ENCODE peak calls at places on chromosome 9, in six cellular contexts. V is ovary, T is NCI-H2081, X is small intestine, O is uterus, U is smooth muscle cell of the brain vasculature. K is an unnamed sample.

GRCh38 chr9:137168575-137168906 is 1.3 kb downstream of the LRRC26 start:
- DNase-seq in O (no peak), T (no peak), X (no peak), V (no peak), U (no peak), K (no peak)

GRCh38 chr9:118209343-118209742 is 505.1 kb downstream of the TLR4 start:
- DNase-seq in X (no peak), V (no peak), O (no peak), T (peak; percentile 66), U (no peak), K (no peak)

GRCh38 chr9:116154334-116154975 is 864 bp downstream of the PAPPA start:
- DNase-seq in T (peak; percentile 26), V (peak; percentile 59), U (no peak), O (peak; percentile 34), X (no peak), K (no peak)

GRCh38 chr9:94511134-94511942 is 43.5 kb upstream of the PCAT7 start:
- DNase-seq in O (no peak), X (no peak), U (no peak), T (no peak), V (no peak), K (no peak)

GRCh38 chr9:137516144-137516917 is 33.9 kb downstream of the PNPLA7 start:
- DNase-seq in T (no peak), V (no peak), U (no peak), O (no peak), X (no peak), K (no peak)

GRCh38 chr9:21709464-21710058 is 92.9 kb upstream of the MTAP start:
- DNase-seq in T (peak; percentile 58), V (no peak), O (no peak), U (no peak), X (peak; percentile 71), K (no peak)

GRCh38 chr9:72363226-72363625 is 1.8 kb downstream of the ZFAND5 start:
- DNase-seq in V (no peak), U (no peak), T (no peak), O (no peak), X (peak; percentile 28), K (no peak)

GRCh38 chr9:85186218-85186585 is 516.7 kb downstream of the NTRK2 start:
- DNase-seq in U (no peak), T (no peak), V (no peak), X (no peak), O (no peak), K (no peak)

GRCh38 chr9:16385590-16386578 is 484.6 kb downstream of the BNC2 start:
- DNase-seq in X (no peak), O (no peak), U (no peak), V (no peak), T (no peak), K (no peak)

GRCh38 chr9:71762900-71763653 is 5.2 kb downstream of the CEMIP2 start:
- DNase-seq in T (no peak), O (no peak), X (peak; percentile 62), V (no peak), U (no peak), K (no peak)

GRCh38 chr9:127878001-127878651 is 651 bp upstream of the AK1 start:
- DNase-seq in X (no peak), T (no peak), U (no peak), O (no peak), V (peak; percentile 46), K (no peak)

GRCh38 chr9:447230-448025 is 232.8 kb downstream of the DOCK8 start:
- DNase-seq in T (no peak), V (no peak), U (no peak), X (peak; percentile 85), O (no peak), K (no peak)

GRCh38 chr9:127521919-127522304 is 70.6 kb downstream of the LRSAM1 start:
- DNase-seq in X (peak; percentile 23), O (no peak), T (no peak), U (no peak), V (peak; percentile 74), K (no peak)

GRCh38 chr9:126348911-126349550 is 22.4 kb downstream of the MVB12B start:
- DNase-seq in T (no peak), X (peak; percentile 40), U (no peak), O (no peak), V (no peak), K (no peak)

GRCh38 chr9:9820411-9820810 is 792.4 kb downstream of the PTPRD start:
- DNase-seq in T (no peak), X (no peak), O (no peak), V (no peak), U (no peak), K (no peak)

GRCh38 chr9:7376213-7376612 is 423.4 kb downstream of the DMAC1 start:
- DNase-seq in T (no peak), X (no peak), V (no peak), U (no peak), O (no peak), K (no peak)

GRCh38 chr9:107131108-107131799 is 151.8 kb upstream of the RAD23B start:
- DNase-seq in X (peak; percentile 58), U (no peak), V (no peak), T (no peak), O (no peak), K (no peak)

GRCh38 chr9:128421474-128422010 is 885 bp downstream of the CERCAM start:
- DNase-seq in O (peak; percentile 18), V (peak; percentile 47), T (no peak), X (no peak), U (no peak), K (no peak)

GRCh38 chr9:121720992-121721350 is 69.5 kb downstream of the DAB2IP start:
- DNase-seq in V (no peak), O (no peak), X (no peak), U (no peak), T (no peak), K (no peak)

GRCh38 chr9:34628656-34629491 is at the start of gene ARID3C:
- DNase-seq in O (no peak), X (peak; percentile 56), V (no peak), T (peak; percentile 22), U (no peak), K (no peak)

GRCh38 chr9:104868687-104869404 is 59.1 kb downstream of the ABCA1 start:
- DNase-seq in U (peak; percentile 78), X (no peak), O (peak; percentile 90), T (no peak), V (peak; percentile 77), K (no peak)

GRCh38 chr9:127117801-127118200 is 4.6 kb downstream of the ANGPTL2 start:
- DNase-seq in X (no peak), U (no peak), T (no peak), V (peak; percentile 5), O (no peak), K (no peak)

GRCh38 chr9:131095666-131096489 is 453 bp upstream of the AIF1L start:
- DNase-seq in X (peak; percentile 2), U (no peak), O (no peak), T (peak; percentile 14), V (no peak), K (no peak)

GRCh38 chr9:35760651-35761050 is 6.6 kb upstream of the MSMP start:
- DNase-seq in V (no peak), T (peak; percentile 67), X (no peak), O (no peak), U (no peak), K (peak; percentile 90)

GRCh38 chr9:136946893-136947891 is 2.1 kb downstream of the C8G start:
- DNase-seq in X (no peak), V (peak; percentile 48), T (no peak), U (no peak), O (no peak), K (no peak)

GRCh38 chr9:88187631-88188030 is 49.4 kb upstream of the SPATA31C2 start:
- DNase-seq in O (no peak), U (no peak), T (no peak), V (no peak), X (no peak), K (no peak)

GRCh38 chr9:83706703-83707517 is 848 bp downstream of the UBQLN1 start:
- DNase-seq in X (peak; percentile 18), O (peak; percentile 22), V (no peak), T (peak; percentile 42), U (no peak), K (no peak)

GRCh38 chr9:13213337-13213736 is 66.2 kb downstream of the MPDZ start:
- DNase-seq in O (no peak), V (no peak), X (no peak), T (no peak), U (peak; percentile 15), K (no peak)

GRCh38 chr9:106861585-106862114 is 1.3 kb upstream of the ZNF462 start:
- DNase-seq in U (no peak), V (no peak), T (no peak), X (no peak), O (no peak), K (no peak)

GRCh38 chr9:86955554-86955953 is 8.2 kb upstream of the GAS1 start:
- DNase-seq in O (no peak), T (no peak), U (no peak), X (no peak), V (no peak), K (no peak)

GRCh38 chr9:94839398-94839797 is 112.9 kb downstream of the AOPEP start:
- DNase-seq in V (no peak), T (no peak), X (no peak), O (no peak), U (no peak), K (no peak)

GRCh38 chr9:35490910-35491465 is 1.1 kb downstream of the RUSC2 start:
- DNase-seq in V (no peak), U (no peak), T (no peak), X (peak; percentile 33), O (no peak), K (no peak)

GRCh38 chr9:103431809-103432208 is 436.7 kb downstream of the CYLC2 start:
- DNase-seq in U (no peak), X (no peak), T (no peak), V (no peak), O (no peak), K (no peak)

GRCh38 chr9:126062158-126062929 is 264.3 kb upstream of the MVB12B start:
- DNase-seq in T (no peak), U (no peak), V (no peak), O (no peak), X (no peak), K (no peak)

GRCh38 chr9:124079176-124079925 is 67.8 kb downstream of the LHX2 start:
- DNase-seq in O (no peak), X (no peak), T (no peak), V (no peak), U (no peak), K (no peak)

GRCh38 chr9:125965421-125965820 is 218.2 kb downstream of the PBX3 start:
- DNase-seq in O (no peak), U (no peak), T (no peak), X (no peak), V (no peak), K (no peak)

K was measured in glomerular endothelial cell.